ENCODE peak calls at places on chromosomes 5 and 9, in six cellular contexts. X is aorta; O is HT-29; Y is activated naive CD8-positive, alpha-beta T cell treated with anti-CD3 and anti-CD28 coated beads, Interleukin-2, amount 10 ng/mL, durations not matched to agents 7 days and 5 days; D is stimulated activated CD4-positive, alpha-beta T cell treated with anti-CD3 and anti-CD28 coated beads, Interleukin-12 subunit alpha, Interleukin-12 subunit beta, amount 100 ng/mL, for 48 hours; H is cardiac fibroblast. G is an unnamed sample.

GRCh38 chr5:138716456-138716924 is 36.7 kb upstream of the CTNNA1 start:
- DNase-seq in Y (no peak), H (peak; percentile 27), O (no peak), X (no peak), D (no peak), G (no peak)

GRCh38 chr5:85030685-85031084 is 646.0 kb upstream of the EDIL3 start:
- DNase-seq in Y (no peak), D (no peak), H (no peak), X (no peak), O (no peak), G (no peak)

GRCh38 chr9:132199056-132199455 is 37.2 kb downstream of the NTNG2 start:
- DNase-seq in Y (no peak), X (no peak), H (no peak), O (no peak), D (no peak), G (no peak)

GRCh38 chr5:33231214-33231710 is 209.5 kb upstream of the TARS1 start:
- DNase-seq in D (no peak), O (no peak), X (no peak), Y (no peak), H (peak; percentile 31), G (no peak)

GRCh38 chr5:97600486-97600885 is 417.4 kb upstream of the RIOK2 start:
- DNase-seq in X (no peak), D (no peak), O (no peak), Y (no peak), H (peak; percentile 11), G (no peak)

GRCh38 chr9:102185962-102186361 is 447.5 kb upstream of the GRIN3A start:
- DNase-seq in Y (no peak), O (no peak), X (no peak), D (no peak), H (peak; percentile 27), G (no peak)

GRCh38 chr9:71079451-71079850 is 42.0 kb downstream of the TRPM3 start:
- DNase-seq in H (peak; percentile 33), O (no peak), X (no peak), D (no peak), Y (no peak), G (no peak)

GRCh38 chr5:36644727-36645126 is 38.3 kb downstream of the SLC1A3 start:
- DNase-seq in D (no peak), O (no peak), H (no peak), X (no peak), Y (no peak), G (no peak)

GRCh38 chr5:153546566-153546965 is 56.1 kb downstream of the GRIA1 start:
- DNase-seq in X (no peak), O (no peak), D (no peak), Y (no peak), H (peak; percentile 28), G (no peak)

GRCh38 chr5:180281706-180282105 is 10.2 kb downstream of the MAPK9 start:
- DNase-seq in H (no peak), Y (no peak), D (no peak), O (no peak), X (no peak), G (no peak)

GRCh38 chr5:138989720-138990119 is 114.6 kb upstream of the LRRTM2 start:
- DNase-seq in O (no peak), H (peak; percentile 52), X (no peak), Y (no peak), D (no peak), G (no peak)

GRCh38 chr5:114185274-114185673 is 176.6 kb upstream of the KCNN2 start:
- DNase-seq in H (peak; percentile 55), Y (no peak), D (no peak), X (no peak), O (no peak), G (no peak)

GRCh38 chr9:133027134-133027533 is 3.7 kb upstream of the GTF3C5 start:
- DNase-seq in Y (no peak), X (no peak), H (no peak), O (no peak), D (no peak), G (no peak)

GRCh38 chr9:77731930-77732329 is 83.8 kb upstream of the GNA14 start:
- DNase-seq in X (no peak), O (no peak), H (peak; percentile 50), D (no peak), Y (no peak), G (no peak)

G was measured in HL-60.